ENCODE peak calls at places on chromosomes 7 and 10, in ten cellular contexts. O is hypothalamus, P is DMS 273 treated with DMSO at 0.1 percent for 48 hours, E is caudate nucleus, V is A549, I is GM12864, A is NCI-H82, C is HTR-8/SVneo, R is Calu3, K is mesothelial cell of epicardium. T is an unnamed sample.

GRCh38 chr10:78754269-78755074 is 314.3 kb upstream of the ZMIZ1 start:
- DNase-seq in A (no peak), R (no peak), V (no peak), I (no peak), P (no peak), K (no peak), C (no peak), O (no peak), E (no peak), T (no peak)

GRCh38 chr10:4538016-4538415 is 288.0 kb upstream of the AKR1E2 start:
- DNase-seq in O (no peak), K (no peak), I (no peak), E (no peak), P (no peak), A (no peak), C (no peak), V (no peak), R (no peak), T (no peak)

GRCh38 chr7:33447980-33448379 is 318.6 kb downstream of the BBS9 start:
- DNase-seq in A (no peak), R (no peak), C (no peak), P (no peak), E (peak; percentile 2), V (no peak), O (no peak), K (no peak), I (no peak), T (no peak)

GRCh38 chr10:70380350-70381135 is 1.9 kb downstream of the LRRC20 start:
- DNase-seq in O (no peak), R (no peak), I (no peak), C (no peak), E (no peak), P (no peak), A (peak; percentile 25), K (no peak), V (no peak), T (no peak)

GRCh38 chr7:32161708-32162107 is 91.5 kb upstream of the PDE1C start:
- DNase-seq in A (no peak), O (no peak), R (no peak), K (no peak), C (peak; percentile 33), I (no peak), V (peak; percentile 11), E (no peak), P (no peak), T (no peak)

GRCh38 chr10:18216482-18216881 is 76.3 kb downstream of the CACNB2 start:
- DNase-seq in I (no peak), E (no peak), O (no peak), A (peak; percentile 22), R (no peak), C (peak; percentile 10), P (no peak), V (peak; percentile 11), K (no peak), T (no peak)

GRCh38 chr7:36116347-36117200 is 36.5 kb upstream of the EEPD1 start:
- DNase-seq in V (peak; percentile 24), I (no peak), P (no peak), R (peak; percentile 69), O (no peak), K (no peak), E (no peak), C (no peak), A (no peak), T (no peak)

GRCh38 chr10:124949543-124949942 is 7.6 kb downstream of the ZRANB1 start:
- DNase-seq in V (no peak), A (no peak), I (no peak), P (no peak), O (no peak), E (no peak), R (no peak), C (no peak), K (no peak), T (no peak)

GRCh38 chr10:101614957-101615759 is 27.0 kb downstream of the DPCD start:
- DNase-seq in P (no peak), C (no peak), I (no peak), O (no peak), V (no peak), A (peak; percentile 76), E (no peak), K (no peak), R (no peak), T (no peak)

GRCh38 chr7:100835903-100836811 is 8.8 kb upstream of the EPHB4 start:
- DNase-seq in V (no peak), E (no peak), A (peak; percentile 38), C (no peak), P (no peak), K (no peak), I (no peak), R (peak; percentile 76), O (no peak), T (peak; percentile 96)

GRCh38 chr10:91210435-91210834 is 10.0 kb upstream of the PCGF5 start:
- DNase-seq in E (no peak), O (no peak), R (peak; percentile 6), P (no peak), A (peak; percentile 11), I (peak; percentile 69), V (no peak), C (no peak), K (no peak), T (no peak)

GRCh38 chr10:70481831-70482530 is 3.4 kb downstream of the PALD1 start:
- DNase-seq in P (no peak), K (no peak), A (no peak), C (no peak), V (no peak), E (no peak), O (no peak), R (no peak), I (no peak), T (no peak)

GRCh38 chr7:4386190-4386589 is 295.9 kb upstream of the FOXK1 start:
- DNase-seq in C (no peak), O (no peak), I (no peak), A (no peak), V (no peak), K (no peak), E (no peak), P (no peak), R (no peak), T (no peak)

GRCh38 chr7:150367677-150368097 is 935 bp upstream of the REPIN1 start:
- DNase-seq in I (no peak), E (no peak), P (peak; percentile 84), A (no peak), C (no peak), R (no peak), O (no peak), K (no peak), V (no peak), T (no peak)

GRCh38 chr7:42588876-42589275 is 323.0 kb downstream of the C7orf25 start:
- DNase-seq in P (no peak), V (no peak), A (no peak), I (no peak), O (no peak), C (no peak), E (no peak), K (no peak), R (no peak), T (no peak)

GRCh38 chr10:50367732-50368131 is 116.4 kb upstream of the ASAH2 start:
- DNase-seq in O (no peak), V (peak; percentile 58), K (no peak), I (no peak), R (peak; percentile 30), E (no peak), P (no peak), A (peak; percentile 58), C (peak; percentile 58), T (no peak)

GRCh38 chr10:116211682-116212081 is 61.3 kb downstream of the GFRA1 start:
- DNase-seq in I (no peak), P (no peak), C (peak; percentile 21), V (no peak), A (no peak), R (no peak), K (no peak), O (no peak), E (no peak), T (no peak)

GRCh38 chr10:128573936-128574335 is 447.7 kb upstream of the MKI67 start:
- DNase-seq in K (no peak), P (no peak), I (no peak), A (no peak), V (no peak), E (no peak), O (no peak), R (no peak), C (no peak), T (no peak)